ENCODE peak calls at places on chromosome 18, in four cellular contexts. S, E, X and A are unnamed samples.

GRCh38 chr18:48314694-48315093 is 94.5 kb downstream of the ZBTB7C start:
- DNase-seq in S (no peak), E (no peak), X (no peak), A (no peak)

GRCh38 chr18:13382990-13383821 is 164.6 kb downstream of the LDLRAD4 start:
- DNase-seq in S (no peak), E (no peak), X (no peak), A (no peak)

GRCh38 chr18:55085557-55086285 is 126.5 kb upstream of the CCDC68 start:
- DNase-seq in S (no peak), E (no peak), X (no peak), A (no peak)

GRCh38 chr18:36757081-36757480 is 71.7 kb downstream of the TPGS2 start:
- DNase-seq in S (peak), E (peak), X (peak), A (no peak)

GRCh38 chr18:55435592-55435991 is 152.4 kb downstream of the TCF4 start:
- DNase-seq in S (no peak), E (no peak), X (no peak), A (no peak)

GRCh38 chr18:60197233-60197632 is 175.3 kb downstream of the MC4R start:
- DNase-seq in S (no peak), E (no peak), X (no peak), A (no peak)

GRCh38 chr18:10123006-10123950 is 209.5 kb downstream of the VAPA start:
- DNase-seq in S (no peak), E (no peak), X (no peak), A (no peak)

GRCh38 chr18:35441857-35442595 is 55.7 kb downstream of the INO80C start:
- DNase-seq in S (no peak), E (no peak), X (no peak), A (no peak)

GRCh38 chr18:3723554-3723953 is 273.6 kb downstream of the TGIF1 start:
- DNase-seq in S (no peak), E (no peak), X (no peak), A (no peak)

GRCh38 chr18:31819106-31819924 is 58.6 kb upstream of the SLC25A52 start:
- DNase-seq in S (peak), E (peak), X (no peak), A (peak)

GRCh38 chr18:34084635-34085034 is 140.1 kb downstream of the NOL4 start:
- DNase-seq in S (no peak), E (no peak), X (no peak), A (no peak)

GRCh38 chr18:78090584-78090983 is 840.9 kb downstream of the GALR1 start:
- DNase-seq in S (no peak), E (peak), X (no peak), A (no peak)

GRCh38 chr18:58590231-58590630 is 38.7 kb downstream of the ALPK2 start:
- DNase-seq in S (peak), E (no peak), X (no peak), A (no peak)

GRCh38 chr18:72726201-72726600 is 141.6 kb downstream of the NETO1 start:
- DNase-seq in S (no peak), E (no peak), X (no peak), A (no peak)

GRCh38 chr18:54257015-54257414 is 12.3 kb upstream of the POLI start:
- DNase-seq in S (no peak), E (no peak), X (no peak), A (no peak)

GRCh38 chr18:76589866-76590265 is 94.8 kb upstream of the ZNF516 start:
- DNase-seq in S (no peak), E (no peak), X (no peak), A (no peak)

GRCh38 chr18:48818329-48819254 is 132.2 kb downstream of the SMAD7 start:
- DNase-seq in S (no peak), E (no peak), X (no peak), A (no peak)